ENCODE peak calls at places on chromosomes 6 and 20, in five cellular contexts. X, Q, Y, G and F are unnamed samples.

GRCh38 chr6:75643173-75643572 is 41.5 kb downstream of the SENP6 start:
- DNase-seq in X (no peak), G (no peak), Y (no peak), Q (no peak), F (no peak)

GRCh38 chr6:154888896-154889295 is 106.2 kb upstream of the TIAM2 start:
- DNase-seq in Y (no peak), Q (no peak), X (no peak), G (no peak), F (no peak)

GRCh38 chr6:26175428-26176181 is 88.4 kb downstream of the HFE start:
- DNase-seq in X (peak; percentile 68), Y (peak; percentile 80), G (peak; percentile 44), Q (peak; percentile 76), F (peak; percentile 66)

GRCh38 chr6:160221423-160221822 is 37.2 kb downstream of the SLC22A2 start:
- DNase-seq in Y (no peak), Q (no peak), X (no peak), G (no peak), F (no peak)

GRCh38 chr6:165936660-165937059 is 231.0 kb downstream of the TBXT start:
- DNase-seq in G (no peak), Q (no peak), X (no peak), Y (no peak), F (no peak)

GRCh38 chr20:32474967-32475819 is 109.9 kb downstream of the NOL4L start:
- DNase-seq in X (peak; percentile 96), Q (peak; percentile 92), G (peak; percentile 94), Y (peak; percentile 81), F (no peak)

GRCh38 chr6:141513830-141514229 is 618.9 kb upstream of the GJE1 start:
- DNase-seq in X (no peak), G (no peak), Q (no peak), Y (no peak), F (no peak)

GRCh38 chr6:30810813-30811329 is 66.5 kb upstream of the IER3 start:
- DNase-seq in Y (peak; percentile 65), G (no peak), X (no peak), Q (peak; percentile 60), F (no peak)

GRCh38 chr6:136051140-136051775 is 198.9 kb downstream of the MTFR2 start:
- DNase-seq in X (no peak), Q (no peak), Y (no peak), G (peak; percentile 40), F (peak; percentile 57)

GRCh38 chr6:43969158-43969981 is 157.9 kb downstream of the MRPL14 start:
- DNase-seq in Q (no peak), X (no peak), G (no peak), Y (peak; percentile 41), F (no peak)

GRCh38 chr20:38179846-38180245 is 14.8 kb upstream of the TGM2 start:
- DNase-seq in X (no peak), G (no peak), Y (no peak), Q (no peak), F (no peak)